ENCODE peak calls at places on chromosomes 2 and 18, in six cellular contexts. N, K, O, B, E and F are unnamed samples.

GRCh38 chr2:163466583-163466982 is 269.2 kb downstream of the FIGN start:
- DNase-seq in N (no peak), K (no peak), O (no peak), B (no peak), E (no peak), F (no peak)

GRCh38 chr2:136327162-136327852 is 209.4 kb upstream of the CXCR4 start:
- DNase-seq in N (no peak), K (no peak), O (no peak), B (no peak), E (peak), F (no peak)

GRCh38 chr2:128879161-128879560 is 560.5 kb upstream of the HS6ST1 start:
- DNase-seq in N (no peak), K (no peak), O (no peak), B (no peak), E (no peak), F (no peak)

GRCh38 chr2:55163258-55163657 is 68.8 kb downstream of the CLHC1 start:
- DNase-seq in N (no peak), K (peak), O (peak), B (no peak), E (no peak), F (peak)

GRCh38 chr2:239381709-239382134 is 19.1 kb downstream of the HDAC4 start:
- DNase-seq in N (no peak), K (no peak), O (no peak), B (no peak), E (no peak), F (no peak)

GRCh38 chr2:119897996-119898395 is 114.9 kb upstream of the EPB41L5 start:
- DNase-seq in N (no peak), K (no peak), O (no peak), B (no peak), E (no peak), F (peak)

GRCh38 chr2:162885281-162886070 is 46.9 kb upstream of the KCNH7 start:
- DNase-seq in N (no peak), K (no peak), O (no peak), B (no peak), E (no peak), F (no peak)

GRCh38 chr18:44915661-44916060 is 235.0 kb downstream of the SETBP1 start:
- DNase-seq in N (no peak), K (peak), O (peak), B (no peak), E (peak), F (no peak)

GRCh38 chr2:209125291-209125690 is 298.6 kb upstream of the MAP2 start:
- DNase-seq in N (no peak), K (no peak), O (no peak), B (no peak), E (peak), F (no peak)

GRCh38 chr2:236254674-236255073 is 9.5 kb downstream of the ASB18 start:
- DNase-seq in N (no peak), K (no peak), O (no peak), B (no peak), E (no peak), F (no peak)

GRCh38 chr2:133004623-133005022 is 334.6 kb upstream of the LYPD1 start:
- DNase-seq in N (no peak), K (no peak), O (no peak), B (no peak), E (no peak), F (no peak)

GRCh38 chr2:15748736-15749323 is 157.2 kb downstream of the DDX1 start:
- DNase-seq in N (no peak), K (no peak), O (peak), B (peak), E (peak), F (no peak)

GRCh38 chr2:214126135-214126534 is 284.7 kb upstream of the VWC2L start:
- DNase-seq in N (no peak), K (peak), O (peak), B (peak), E (peak), F (no peak)

GRCh38 chr18:49251451-49251850 is 209.0 kb downstream of the DYM start:
- DNase-seq in N (no peak), K (no peak), O (no peak), B (no peak), E (no peak), F (no peak)

DNA sequence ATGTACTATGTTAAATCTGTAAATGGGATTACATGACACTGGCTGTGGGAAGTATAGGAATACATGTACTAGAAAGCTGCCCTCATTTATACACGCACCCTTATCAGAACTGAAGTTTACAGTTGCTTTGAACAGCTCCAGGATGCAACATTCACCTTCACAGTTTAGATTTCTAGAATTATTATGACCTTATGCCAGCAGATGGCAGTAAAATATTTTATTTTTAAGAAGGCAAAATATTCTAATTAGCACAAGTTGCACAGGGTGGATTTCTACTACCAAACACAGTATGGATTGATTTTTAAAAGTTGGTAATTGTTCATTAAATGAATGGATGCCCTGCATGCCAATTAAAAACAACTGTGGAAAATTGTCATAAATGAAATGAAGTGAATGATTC is 670.4 kb downstream of the KCNJ3 start:
- DNase-seq in N (no peak), K (peak), O (peak), B (peak), E (peak), F (no peak)
- TF ChIP-seq CTCF in N (no peak), K (no peak), O (peak), B (peak), E (peak), F (peak)

GRCh38 chr2:110114801-110115200 is 821 bp downstream of the MALL start:
- DNase-seq in N (no peak), K (no peak), O (no peak), B (no peak), E (peak), F (no peak)

GRCh38 chr2:110116033-110116710 is 550 bp upstream of the MALL start:
- DNase-seq in N (no peak), K (peak), O (peak), B (peak), E (peak), F (no peak)

GRCh38 chr2:110115291-110116032 is at the start of gene MALL:
- DNase-seq in N (peak), K (peak), O (no peak), B (peak), E (peak), F (no peak)

GRCh38 chr2:110114007-110114591 is 1.5 kb downstream of the MALL start:
- DNase-seq in N (peak), K (peak), O (no peak), B (peak), E (peak), F (no peak)
- TF ChIP-seq CTCF in N (no peak), K (peak), O (peak), B (no peak), E (peak), F (peak)

DNA sequence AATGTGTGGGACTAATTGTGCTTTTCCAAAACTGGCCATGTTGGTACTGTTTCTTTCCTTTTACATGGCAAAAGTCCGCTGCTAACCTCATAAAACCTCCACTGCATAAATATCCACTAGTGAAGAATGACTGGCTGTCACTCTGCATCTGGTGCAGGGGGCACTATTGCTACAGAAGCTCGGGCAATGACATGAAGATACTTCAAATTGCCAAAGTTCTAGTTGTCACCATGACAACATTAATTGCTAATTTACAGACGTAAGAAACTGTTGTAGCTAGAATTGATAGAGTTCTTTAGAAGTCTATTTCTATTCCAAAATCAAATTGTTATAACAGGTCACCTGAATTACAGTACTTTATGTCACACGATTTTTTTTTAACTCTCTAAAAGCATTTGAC is 861 bp downstream of the CFAP210 start:
- DNase-seq in N (no peak), K (no peak), O (peak), B (peak), E (no peak), F (no peak)
- TF ChIP-seq CTCF in N (no peak), K (no peak), O (peak), B (peak), E (no peak), F (no peak)

DNA sequence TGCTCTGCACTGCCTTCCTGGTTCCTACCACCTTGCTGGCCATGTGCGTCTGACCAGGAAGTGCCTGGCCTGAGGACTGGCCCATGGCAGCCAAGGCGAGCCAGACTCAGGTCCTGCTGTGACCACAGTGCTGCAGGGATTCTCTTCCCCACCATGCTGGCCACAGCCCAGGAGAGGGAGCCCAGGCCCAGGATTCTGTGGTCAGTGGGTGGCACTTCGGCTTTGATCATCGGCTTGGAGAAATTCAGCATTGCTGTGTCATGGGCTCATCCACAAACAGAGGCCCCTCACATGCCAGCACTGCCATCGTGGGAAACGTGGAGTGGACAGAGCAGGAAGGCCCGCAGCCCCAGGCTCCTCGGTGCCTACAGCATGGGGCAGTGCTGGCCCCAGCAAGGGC is 211.6 kb downstream of the SEPTIN10 start:
- DNase-seq in N (peak), K (no peak), O (no peak), B (no peak), E (no peak), F (no peak)
- TF ChIP-seq CTCF in N (no peak), K (no peak), O (no peak), B (no peak), E (no peak), F (no peak)